ENCODE peak calls at places on chromosomes 1 and 21, in four cellular contexts. U, H, R and Y are unnamed samples.

GRCh38 chr1:21317035-21317689 is 26.9 kb upstream of the ECE1 start:
- DNase-seq in U (no peak), H (no peak), R (no peak), Y (no peak)

GRCh38 chr1:155569988-155570592 is 7.5 kb upstream of the ASH1L start:
- DNase-seq in H (no peak), U (no peak), R (no peak), Y (peak; percentile 37)

GRCh38 chr1:235972316-235973090 is 92.4 kb downstream of the NID1 start:
- DNase-seq in R (no peak), H (no peak), U (no peak), Y (peak; percentile 41)

GRCh38 chr1:113452921-113453770 is 62.8 kb downstream of the MAGI3 start:
- DNase-seq in U (peak; percentile 39), H (no peak), R (peak; percentile 32), Y (peak; percentile 17)

GRCh38 chr1:214566158-214567104 is 15.0 kb upstream of the PTPN14 start:
- DNase-seq in H (no peak), U (no peak), R (no peak), Y (no peak)

GRCh38 chr1:66940968-66941367 is 16.2 kb downstream of the MIER1 start:
- DNase-seq in R (peak; percentile 46), U (no peak), H (no peak), Y (no peak)

GRCh38 chr21:33908760-33909159 is 6.8 kb downstream of the ATP5PO start:
- DNase-seq in R (no peak), H (no peak), U (no peak), Y (no peak)

GRCh38 chr1:14296795-14297194 is 301.7 kb upstream of the KAZN start:
- DNase-seq in H (no peak), U (no peak), R (no peak), Y (no peak)

GRCh38 chr1:200179126-200179780 is 151.7 kb downstream of the NR5A2 start:
- DNase-seq in R (no peak), U (no peak), H (no peak), Y (no peak)

GRCh38 chr1:204288061-204288588 is 71.6 kb downstream of the PLEKHA6 start:
- DNase-seq in R (peak; percentile 79), H (no peak), U (peak; percentile 87), Y (no peak)

GRCh38 chr1:198072177-198072576 is 84.6 kb upstream of the NEK7 start:
- DNase-seq in H (no peak), R (no peak), U (no peak), Y (no peak)

GRCh38 chr1:202316186-202316585 is 25.6 kb downstream of the UBE2T start:
- DNase-seq in U (no peak), H (no peak), R (no peak), Y (no peak)

GRCh38 chr1:168920456-168921094 is 185.9 kb upstream of the ATP1B1 start:
- DNase-seq in R (peak; percentile 70), H (no peak), U (peak; percentile 7), Y (no peak)

DNA sequence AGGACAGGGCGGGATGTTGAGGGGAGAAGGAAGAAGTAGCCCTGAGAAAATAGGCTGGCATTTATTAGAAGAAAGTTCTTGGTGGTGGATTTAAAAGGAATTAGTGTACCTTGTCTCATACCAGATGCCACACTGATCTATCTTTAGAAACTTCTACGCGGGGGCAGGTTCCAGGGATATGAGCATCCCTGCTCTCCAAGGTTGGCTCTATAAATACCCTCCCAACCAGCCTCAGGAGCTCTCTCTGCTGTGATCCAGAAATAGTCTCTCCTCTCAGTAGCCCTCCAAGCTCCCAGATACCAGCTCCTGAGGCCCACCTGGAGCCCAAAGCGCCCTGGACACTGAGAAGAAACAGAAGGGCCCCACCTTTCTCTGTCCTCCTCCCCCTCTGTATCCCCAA is 128.3 kb upstream of the TNR start:
- DNase-seq in U (no peak), R (no peak), H (no peak), Y (no peak)
- TF ChIP-seq FOSL1 in U (no peak), R (no peak), H (no peak), Y (no peak)

GRCh38 chr1:244319283-244320132 is 132.2 kb downstream of the ADSS2 start:
- DNase-seq in U (no peak), H (no peak), R (no peak), Y (no peak)

GRCh38 chr1:244325056-244325764 is 126.5 kb downstream of the ADSS2 start:
- DNase-seq in R (no peak), H (no peak), U (no peak), Y (no peak)

GRCh38 chr1:244324176-244324883 is 127.4 kb downstream of the ADSS2 start:
- DNase-seq in H (no peak), U (no peak), R (no peak), Y (no peak)

GRCh38 chr1:244322181-244322580 is 129.5 kb downstream of the ADSS2 start:
- DNase-seq in H (no peak), U (no peak), R (no peak), Y (no peak)

DNA sequence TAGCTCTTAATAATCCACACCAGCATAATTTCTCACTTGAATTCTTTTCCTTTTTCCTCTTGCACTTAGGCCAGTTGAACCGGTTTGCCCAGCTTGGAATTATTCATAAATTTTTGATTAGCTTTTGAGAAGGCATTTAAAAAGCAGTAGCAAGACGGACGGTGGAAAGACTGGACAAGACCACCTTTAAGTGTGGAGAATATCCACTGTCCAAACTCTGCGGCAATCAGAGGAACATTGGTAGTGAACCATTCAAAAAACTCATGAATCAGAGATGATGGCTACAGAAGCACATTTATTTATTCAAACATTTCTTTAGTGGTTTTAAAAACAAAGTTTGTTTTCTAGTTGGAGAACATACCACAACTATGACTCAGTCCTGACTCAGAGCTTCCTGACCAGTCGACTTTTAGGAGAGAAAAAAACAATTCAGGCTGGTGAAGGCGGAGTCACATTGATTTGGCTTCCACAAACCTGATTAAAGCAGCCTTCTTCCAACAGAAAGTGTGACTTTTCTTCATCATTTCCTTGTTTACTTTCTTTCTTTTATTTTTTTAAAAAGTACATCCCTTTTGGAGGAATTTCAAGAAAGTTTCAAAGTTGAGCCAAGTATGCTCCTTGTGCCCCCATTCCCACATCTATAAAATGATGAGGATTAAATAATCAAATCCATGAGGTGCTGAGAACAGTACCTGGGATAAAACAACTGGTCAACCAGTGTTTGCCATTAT is 128.8 kb downstream of the ADSS2 start:
- DNase-seq in H (no peak), R (peak; percentile 60), U (peak; percentile 85), Y (peak; percentile 63)
- TF ChIP-seq FOSL1 in H (no peak), R (no peak), U (peak; percentile 99), Y (peak; percentile 100)

GRCh38 chr1:39995973-39996393 is 41.0 kb downstream of the MFSD2A start:
- DNase-seq in R (no peak), H (no peak), U (no peak), Y (no peak)
- TF ChIP-seq FOSL1 in R (no peak), H (no peak), U (no peak), Y (no peak)

DNA sequence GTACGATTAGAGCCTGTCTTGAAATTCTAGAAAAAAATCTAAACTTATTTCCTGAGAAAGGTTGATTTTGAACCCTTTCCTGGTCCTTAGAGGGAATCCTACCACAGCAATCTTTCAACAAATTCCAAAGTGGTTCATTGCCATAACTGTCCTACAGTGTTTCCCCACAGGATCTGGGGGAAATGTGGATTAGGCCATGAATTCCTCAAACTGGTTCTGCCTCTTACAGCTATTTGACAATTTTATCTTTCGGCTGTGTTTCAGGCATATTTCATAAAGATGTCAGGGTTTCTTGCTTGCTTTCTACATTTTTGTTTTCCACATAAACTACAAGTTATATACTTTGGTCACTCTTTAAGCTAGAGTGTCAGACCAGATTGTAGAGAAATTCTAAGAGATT is 544 bp upstream of the ZP4 start:
- DNase-seq in R (no peak), U (no peak), H (no peak), Y (no peak)
- TF ChIP-seq FOSL1 in R (no peak), U (no peak), H (no peak), Y (no peak)

GRCh38 chr1:225876900-225877510 is 5.2 kb downstream of the TMEM63A start:
- DNase-seq in R (no peak), H (no peak), U (no peak), Y (no peak)

GRCh38 chr1:225875044-225875822 is 6.9 kb downstream of the TMEM63A start:
- DNase-seq in U (peak; percentile 82), H (no peak), R (no peak), Y (no peak)

GRCh38 chr1:225878282-225878681 is 3.9 kb downstream of the TMEM63A start:
- DNase-seq in H (no peak), U (no peak), R (peak; percentile 55), Y (no peak)

GRCh38 chr1:225879521-225880209 is 2.5 kb downstream of the TMEM63A start:
- DNase-seq in U (no peak), R (peak; percentile 21), H (no peak), Y (peak; percentile 53)

GRCh38 chr1:225877570-225877969 is 4.6 kb downstream of the TMEM63A start:
- DNase-seq in R (peak; percentile 42), H (no peak), U (no peak), Y (no peak)
- TF ChIP-seq FOSL1 in R (no peak), H (no peak), U (no peak), Y (no peak)

GRCh38 chr1:64915381-64916274 is 50.7 kb downstream of the JAK1 start:
- DNase-seq in U (no peak), R (peak; percentile 93), H (no peak), Y (no peak)

GRCh38 chr1:64920936-64921589 is 45.3 kb downstream of the JAK1 start:
- DNase-seq in R (no peak), U (no peak), H (no peak), Y (no peak)

GRCh38 chr1:64917907-64918306 is 48.4 kb downstream of the JAK1 start:
- DNase-seq in H (no peak), R (no peak), U (no peak), Y (no peak)

GRCh38 chr1:64913361-64914015 is 52.9 kb downstream of the JAK1 start:
- DNase-seq in R (no peak), H (no peak), U (no peak), Y (no peak)

DNA sequence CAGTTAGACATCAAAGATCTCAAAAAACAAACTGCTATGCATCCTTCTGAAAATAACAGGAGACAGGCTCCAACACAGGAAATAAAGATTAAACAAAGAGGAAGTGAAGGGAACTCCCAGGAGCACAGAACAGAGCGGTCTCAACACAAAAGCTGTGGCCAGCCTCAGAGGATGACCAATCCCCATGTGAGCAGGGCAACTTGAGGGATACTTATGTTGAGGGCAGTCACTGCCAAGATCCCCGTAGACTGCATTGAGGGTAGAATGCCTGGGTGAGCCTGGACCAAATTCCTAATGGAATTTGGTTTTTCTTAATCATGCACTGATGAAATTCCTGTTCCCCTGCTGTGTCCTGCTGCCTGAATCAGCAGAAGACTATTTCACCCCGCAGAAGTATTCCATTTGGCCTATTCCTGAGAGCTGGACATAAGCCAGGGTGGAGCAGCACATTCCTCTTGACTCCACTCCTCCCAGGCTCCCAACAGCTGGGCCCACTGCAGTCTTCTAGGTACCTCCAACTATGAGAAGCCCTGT is 49.0 kb downstream of the JAK1 start:
- DNase-seq in R (peak; percentile 60), U (peak; percentile 83), H (no peak), Y (no peak)
- TF ChIP-seq FOSL1 in R (no peak), U (peak; percentile 64), H (no peak), Y (peak; percentile 31)